ENCODE peak calls at places on chromosomes 3 and 15, in six cellular contexts. N is PC-9, T is kidney, Z is fibroblast of mammary gland, L is psoas muscle, F is HFF-Myc. S is an unnamed sample.

GRCh38 chr15:99578809-99579208 is 13.0 kb downstream of the MEF2A start:
- DNase-seq in N (no peak), T (no peak), Z (peak), L (no peak), F (no peak), S (no peak)

GRCh38 chr3:25585361-25586166 is 79.1 kb downstream of the TOP2B start:
- DNase-seq in N (no peak), T (no peak), Z (no peak), L (no peak), F (no peak), S (no peak)

GRCh38 chr3:134242649-134243637 is 7.7 kb downstream of the RYK start:
- DNase-seq in N (peak), T (no peak), Z (peak), L (no peak), F (peak), S (no peak)

GRCh38 chr3:154247806-154248480 is 76.3 kb downstream of the DHX36 start:
- DNase-seq in N (no peak), T (no peak), Z (no peak), L (no peak), F (no peak), S (no peak)

GRCh38 chr15:67823371-67824156 is 1.7 kb upstream of the SKOR1 start:
- DNase-seq in N (no peak), T (peak), Z (no peak), L (no peak), F (no peak), S (peak)

GRCh38 chr3:25582242-25582641 is 82.5 kb downstream of the TOP2B start:
- DNase-seq in N (peak), T (no peak), Z (peak), L (no peak), F (peak), S (no peak)

GRCh38 chr3:102224171-102224570 is 210.6 kb upstream of the ZPLD1 start:
- DNase-seq in N (no peak), T (no peak), Z (peak), L (no peak), F (no peak), S (no peak)

GRCh38 chr3:44995142-44995770 is 19.2 kb downstream of the EXOSC7 start:
- DNase-seq in N (no peak), T (no peak), Z (peak), L (peak), F (peak), S (no peak)

GRCh38 chr3:16865335-16865734 is 19.4 kb upstream of the PLCL2 start:
- DNase-seq in N (no peak), T (no peak), Z (peak), L (no peak), F (no peak), S (no peak)

GRCh38 chr15:94375997-94376396 is 144.6 kb downstream of the MCTP2 start:
- DNase-seq in N (no peak), T (no peak), Z (no peak), L (no peak), F (no peak), S (no peak)

GRCh38 chr15:94523873-94524272 is 292.5 kb downstream of the MCTP2 start:
- DNase-seq in N (no peak), T (no peak), Z (no peak), L (no peak), F (no peak), S (no peak)

GRCh38 chr3:146067048-146067447 is 93.9 kb downstream of the PLOD2 start:
- DNase-seq in N (peak), T (no peak), Z (peak), L (no peak), F (peak), S (no peak)

GRCh38 chr15:41490355-41490754 is 3.3 kb upstream of the ITPKA start:
- DNase-seq in N (peak), T (peak), Z (peak), L (no peak), F (peak), S (no peak)

GRCh38 chr15:71691700-71692417 is 118.5 kb upstream of the NR2E3 start:
- DNase-seq in N (peak), T (no peak), Z (peak), L (peak), F (peak), S (no peak)

GRCh38 chr3:107574650-107575049 is 51.9 kb downstream of the BBX start:
- DNase-seq in N (no peak), T (no peak), Z (peak), L (no peak), F (peak), S (no peak)

GRCh38 chr15:69163124-69163669 is 2.8 kb downstream of the GLCE start:
- DNase-seq in N (no peak), T (no peak), Z (no peak), L (no peak), F (no peak), S (no peak)

GRCh38 chr15:69160141-69160975 is at the start of gene GLCE:
- DNase-seq in N (peak), T (peak), Z (peak), L (peak), F (peak), S (peak)

GRCh38 chr15:69161878-69162213 is 1.4 kb downstream of the GLCE start:
- DNase-seq in N (no peak), T (no peak), Z (no peak), L (no peak), F (no peak), S (no peak)

GRCh38 chr15:69159805-69160140 is 662 bp upstream of the GLCE start:
- DNase-seq in N (no peak), T (no peak), Z (no peak), L (no peak), F (no peak), S (no peak)

GRCh38 chr15:69160976-69161877 is 792 bp downstream of the GLCE start:
- DNase-seq in N (no peak), T (peak), Z (peak), L (peak), F (no peak), S (peak)
- TF ChIP-seq CTCF in N (no peak), T (no peak), Z (peak), L (peak), F (peak), S (no peak)

DNA sequence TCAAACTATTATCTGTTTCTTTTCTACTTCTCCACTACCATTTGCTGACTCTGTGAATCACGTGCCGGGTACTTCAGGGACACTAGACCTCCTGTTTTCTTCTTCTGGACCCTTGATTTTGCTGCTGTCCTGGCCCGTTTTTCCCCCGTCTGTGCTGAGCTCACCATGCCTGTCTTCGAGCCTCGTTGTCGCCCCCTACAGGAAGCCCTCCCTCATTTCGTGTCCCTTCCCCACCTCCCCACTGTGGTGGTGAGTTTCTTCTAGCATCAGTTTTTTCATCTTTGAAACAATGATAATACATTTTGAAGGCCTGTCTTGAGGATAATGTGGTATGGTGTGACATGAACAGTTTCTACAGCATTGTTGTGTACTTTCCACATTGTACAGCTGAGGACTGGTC is 12.8 kb downstream of the GABRG3 start:
- DNase-seq in N (no peak), T (no peak), Z (no peak), L (no peak), F (no peak), S (no peak)
- TF ChIP-seq CTCF in N (peak), T (no peak), Z (no peak), L (no peak), F (peak), S (no peak)

GRCh38 chr15:58934521-58934920 is 1.0 kb upstream of the SLTM start:
- DNase-seq in N (peak), T (no peak), Z (no peak), L (no peak), F (no peak), S (no peak)

GRCh38 chr15:58931985-58932384 is 1.5 kb downstream of the SLTM start:
- DNase-seq in N (peak), T (no peak), Z (peak), L (no peak), F (no peak), S (no peak)

GRCh38 chr15:58934114-58934447 is 602 bp upstream of the SLTM start:
- DNase-seq in N (no peak), T (no peak), Z (no peak), L (no peak), F (no peak), S (no peak)

GRCh38 chr15:58932791-58933310 is 628 bp downstream of the SLTM start:
- DNase-seq in N (no peak), T (no peak), Z (no peak), L (no peak), F (no peak), S (no peak)

DNA sequence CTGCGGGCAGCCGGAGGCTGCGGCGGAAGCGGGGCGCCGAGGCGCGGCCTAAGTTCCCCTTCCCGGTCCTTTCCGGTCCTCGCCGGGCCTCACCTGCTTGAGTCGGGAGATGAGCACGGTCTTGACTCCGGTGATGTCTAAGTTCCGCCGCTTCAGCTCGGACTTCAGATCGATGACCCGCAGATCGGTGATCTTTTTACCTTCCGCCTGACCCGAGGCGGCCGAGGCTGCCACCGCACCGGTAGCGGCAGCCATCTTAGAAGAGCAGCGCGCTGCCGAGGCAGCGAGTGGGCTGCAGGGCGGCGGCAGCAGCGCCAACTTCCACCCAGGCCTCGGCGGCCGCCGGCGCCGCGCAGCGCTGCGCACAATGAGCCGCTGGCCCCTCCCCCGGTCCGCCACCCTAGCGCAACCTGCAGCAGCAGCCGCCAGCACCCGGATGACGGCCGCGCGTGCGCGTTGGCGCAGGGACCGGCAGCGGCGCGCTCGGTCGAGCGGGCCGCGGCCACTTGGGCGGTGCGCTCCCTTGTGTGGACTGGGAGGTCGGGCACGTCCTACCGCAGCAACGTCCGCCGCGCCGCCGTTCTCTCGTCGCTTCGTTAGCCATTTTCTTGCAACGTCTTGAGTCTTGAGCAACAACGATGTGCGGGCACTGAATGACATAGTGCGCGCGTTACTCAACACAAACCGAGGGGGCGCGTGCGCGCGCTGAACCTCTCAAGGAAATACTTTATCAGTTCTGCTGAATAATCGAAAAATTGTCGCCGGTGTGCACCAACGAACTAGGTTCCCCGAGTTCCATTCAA is at the start of gene SLTM:
- DNase-seq in N (peak), T (peak), Z (peak), L (peak), F (peak), S (peak)
- TF ChIP-seq CTCF in N (peak), T (no peak), Z (peak), L (peak), F (no peak), S (no peak)

DNA sequence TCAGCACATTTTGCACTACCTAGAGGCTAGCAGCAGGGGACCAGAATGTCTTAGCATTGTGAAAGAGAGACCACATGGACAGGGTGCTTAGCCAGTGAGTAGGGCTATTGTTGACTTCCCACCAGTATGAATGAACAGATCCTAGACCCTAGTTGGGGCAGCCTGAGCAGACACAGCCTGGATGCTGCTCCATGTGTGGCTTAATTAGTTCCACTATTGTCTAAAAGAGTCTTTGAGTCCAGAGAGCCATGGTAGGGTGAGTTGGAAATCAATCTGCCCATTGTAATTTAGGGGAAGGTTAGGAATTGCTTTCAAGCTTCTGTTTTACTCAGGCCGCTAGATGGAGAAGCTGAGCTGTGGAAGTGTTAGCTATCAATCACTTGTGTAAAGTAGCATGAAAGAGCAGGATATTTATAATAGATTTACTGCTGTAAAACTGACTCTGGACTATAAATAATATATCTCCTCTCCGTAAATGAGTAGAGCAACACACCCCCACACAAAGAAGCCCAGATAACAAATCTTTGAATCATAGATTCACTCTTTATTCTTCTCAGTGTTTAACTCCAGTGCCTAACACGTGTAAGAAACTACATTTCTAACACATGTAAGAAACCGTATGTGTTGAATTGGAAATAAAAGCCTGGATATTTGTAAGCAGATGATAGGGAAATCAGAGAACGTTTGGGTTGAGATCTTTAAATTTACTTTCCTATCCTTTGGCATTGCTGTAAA is 4.1 kb upstream of the GCSAM start:
- DNase-seq in N (peak), T (no peak), Z (peak), L (no peak), F (no peak), S (no peak)
- TF ChIP-seq CTCF in N (peak), T (peak), Z (peak), L (peak), F (peak), S (peak)

DNA sequence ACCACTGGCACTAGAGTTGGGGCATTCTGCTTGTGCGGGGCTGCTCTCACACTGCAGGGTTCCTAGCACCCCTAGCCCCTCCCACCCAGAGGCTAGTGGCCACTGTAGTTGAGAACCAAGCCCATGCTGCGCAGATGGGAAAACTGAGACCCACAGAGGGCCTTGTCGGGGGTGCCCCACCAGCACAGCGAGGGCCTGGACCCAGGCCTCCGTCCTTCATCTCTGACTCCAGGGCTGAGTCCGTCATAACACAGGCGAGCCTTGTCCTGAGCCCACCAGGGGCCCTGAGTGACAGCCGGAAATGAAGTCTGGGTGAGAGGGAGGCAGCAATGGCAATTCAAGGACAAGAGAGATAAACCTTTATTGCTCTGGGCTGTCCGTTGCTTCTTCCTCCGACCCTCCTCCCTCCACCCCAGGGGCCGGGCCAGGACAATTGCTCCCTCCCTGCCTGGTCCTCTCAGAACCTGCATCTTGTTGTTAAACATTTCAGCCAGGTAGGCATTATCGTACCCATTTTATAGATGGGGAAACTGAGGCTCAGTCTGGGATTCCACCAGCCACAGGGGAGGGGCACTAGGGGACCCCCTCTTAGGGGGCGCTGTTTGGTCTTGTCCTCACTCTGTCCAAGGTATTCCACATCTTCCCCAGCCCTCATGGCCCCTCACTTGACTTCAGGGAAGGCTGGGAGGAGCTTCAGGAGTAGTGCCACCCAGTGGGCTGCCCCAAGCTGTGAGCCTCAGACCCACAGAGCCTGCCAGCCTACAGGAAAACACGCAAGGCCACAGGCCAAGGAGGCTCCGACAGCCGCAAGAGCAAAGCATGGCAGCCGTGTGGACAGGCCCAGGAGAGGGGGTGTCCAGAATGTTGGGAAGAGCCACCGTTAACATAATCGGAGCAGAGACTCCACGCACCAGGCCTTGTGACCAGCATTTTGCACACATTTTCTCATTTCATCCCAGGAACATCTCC is 4.4 kb upstream of the GRIP2 start:
- DNase-seq in N (no peak), T (peak), Z (no peak), L (no peak), F (no peak), S (peak)
- TF ChIP-seq CTCF in N (no peak), T (no peak), Z (no peak), L (no peak), F (no peak), S (no peak)

GRCh38 chr3:535566-536416 is 339.2 kb downstream of the CHL1 start:
- DNase-seq in N (no peak), T (peak), Z (peak), L (peak), F (no peak), S (peak)
- TF ChIP-seq CTCF in N (no peak), T (no peak), Z (no peak), L (peak), F (no peak), S (peak)

GRCh38 chr3:28347374-28348285 is 891 bp upstream of the ZCWPW2 start:
- DNase-seq in N (peak), T (no peak), Z (peak), L (no peak), F (no peak), S (no peak)

GRCh38 chr3:28348637-28349396 is at the start of the genes AZI2 and ZCWPW2:
- DNase-seq in N (peak), T (peak), Z (peak), L (peak), F (peak), S (peak)

GRCh38 chr3:28345690-28346089 is 2.8 kb upstream of the ZCWPW2 start:
- DNase-seq in N (no peak), T (no peak), Z (no peak), L (no peak), F (no peak), S (no peak)

GRCh38 chr3:28348286-28348636 is 260 bp upstream of the ZCWPW2 start:
- DNase-seq in N (no peak), T (no peak), Z (peak), L (peak), F (no peak), S (no peak)

GRCh38 chr3:28349397-28350000 is 875 bp upstream of the AZI2 start:
- DNase-seq in N (no peak), T (no peak), Z (peak), L (peak), F (no peak), S (no peak)
- TF ChIP-seq CTCF in N (no peak), T (no peak), Z (peak), L (no peak), F (no peak), S (no peak)

GRCh38 chr3:33025648-33026178 is 71.2 kb downstream of the GLB1 start:
- DNase-seq in N (no peak), T (no peak), Z (no peak), L (no peak), F (no peak), S (no peak)

GRCh38 chr3:33026267-33026666 is 70.7 kb downstream of the GLB1 start:
- DNase-seq in N (no peak), T (no peak), Z (no peak), L (no peak), F (no peak), S (no peak)

GRCh38 chr3:33019981-33020380 is 68.5 kb downstream of the CCR4 start:
- DNase-seq in N (no peak), T (no peak), Z (no peak), L (no peak), F (no peak), S (no peak)

GRCh38 chr3:33027091-33027490 is 69.9 kb downstream of the GLB1 start:
- DNase-seq in N (no peak), T (no peak), Z (no peak), L (no peak), F (no peak), S (no peak)

GRCh38 chr3:33023176-33024136 is 72.0 kb downstream of the CCR4 start:
- DNase-seq in N (peak), T (no peak), Z (no peak), L (no peak), F (no peak), S (no peak)
- TF ChIP-seq CTCF in N (peak), T (no peak), Z (no peak), L (no peak), F (no peak), S (no peak)

GRCh38 chr15:43511012-43511885 is 6.2 kb upstream of the MAP1A start:
- DNase-seq in N (peak), T (no peak), Z (no peak), L (no peak), F (no peak), S (no peak)
- TF ChIP-seq CTCF in N (peak), T (no peak), Z (peak), L (no peak), F (peak), S (no peak)